ENCODE peak calls at places on chromosomes 2 and 18, in nine cellular contexts. One of them, this sample, is unnamed.

GRCh38 chr18:42287047-42287446 is 332.0 kb downstream of the PIK3C3 start:
- DNase-seq in fibroblast of mammary gland: no peak
- DNase-seq in fibroblast of pulmonary artery: no peak
- DNase-seq in cardiac muscle cell: no peak
- DNase-seq in GM23338: no peak
- DNase-seq in nephron progenitor cell: no peak
- DNase-seq in GM13977: no peak
- DNase-seq in body of pancreas: no peak
- DNase-seq in astrocyte of the spinal cord: no peak
- DNase-seq in this sample: no peak

GRCh38 chr2:48940606-48941005 is 185.1 kb upstream of the LHCGR start:
- DNase-seq in fibroblast of mammary gland: peak
- DNase-seq in fibroblast of pulmonary artery: peak
- DNase-seq in cardiac muscle cell: peak
- DNase-seq in GM23338: no peak
- DNase-seq in nephron progenitor cell: no peak
- DNase-seq in GM13977: no peak
- DNase-seq in body of pancreas: no peak
- DNase-seq in astrocyte of the spinal cord: no peak
- DNase-seq in this sample: peak

GRCh38 chr2:55482186-55482945 is 37.2 kb upstream of the CFAP36 start:
- DNase-seq in fibroblast of mammary gland: peak
- DNase-seq in fibroblast of pulmonary artery: peak
- DNase-seq in cardiac muscle cell: peak
- DNase-seq in GM23338: peak
- DNase-seq in nephron progenitor cell: no peak
- DNase-seq in GM13977: no peak
- DNase-seq in body of pancreas: no peak
- DNase-seq in astrocyte of the spinal cord: peak
- DNase-seq in this sample: peak

GRCh38 chr18:8602557-8602956 is 6.7 kb upstream of the RAB12 start:
- DNase-seq in fibroblast of mammary gland: no peak
- DNase-seq in fibroblast of pulmonary artery: no peak
- DNase-seq in cardiac muscle cell: no peak
- DNase-seq in GM23338: no peak
- DNase-seq in nephron progenitor cell: no peak
- DNase-seq in GM13977: no peak
- DNase-seq in body of pancreas: no peak
- DNase-seq in astrocyte of the spinal cord: no peak
- DNase-seq in this sample: no peak

GRCh38 chr2:141113301-141113700 is 1017.5 kb downstream of the LRP1B start:
- DNase-seq in fibroblast of mammary gland: no peak
- DNase-seq in fibroblast of pulmonary artery: no peak
- DNase-seq in cardiac muscle cell: no peak
- DNase-seq in GM23338: no peak
- DNase-seq in nephron progenitor cell: no peak
- DNase-seq in GM13977: no peak
- DNase-seq in body of pancreas: no peak
- DNase-seq in astrocyte of the spinal cord: no peak
- DNase-seq in this sample: no peak

GRCh38 chr18:48788378-48788777 is 162.4 kb downstream of the SMAD7 start:
- DNase-seq in fibroblast of mammary gland: no peak
- DNase-seq in fibroblast of pulmonary artery: no peak
- DNase-seq in cardiac muscle cell: no peak
- DNase-seq in GM23338: no peak
- DNase-seq in nephron progenitor cell: no peak
- DNase-seq in GM13977: no peak
- DNase-seq in body of pancreas: peak
- DNase-seq in astrocyte of the spinal cord: no peak
- DNase-seq in this sample: no peak

GRCh38 chr2:156352911-156353310 is 20.4 kb upstream of the NR4A2 start:
- DNase-seq in fibroblast of mammary gland: no peak
- DNase-seq in fibroblast of pulmonary artery: no peak
- DNase-seq in cardiac muscle cell: no peak
- DNase-seq in GM23338: no peak
- DNase-seq in nephron progenitor cell: no peak
- DNase-seq in GM13977: no peak
- DNase-seq in body of pancreas: no peak
- DNase-seq in astrocyte of the spinal cord: no peak
- DNase-seq in this sample: no peak

GRCh38 chr2:28071221-28071620 is 180.7 kb downstream of the BABAM2 start:
- DNase-seq in fibroblast of mammary gland: no peak
- DNase-seq in fibroblast of pulmonary artery: no peak
- DNase-seq in cardiac muscle cell: no peak
- DNase-seq in GM23338: no peak
- DNase-seq in nephron progenitor cell: no peak
- DNase-seq in GM13977: no peak
- DNase-seq in body of pancreas: no peak
- DNase-seq in astrocyte of the spinal cord: no peak
- DNase-seq in this sample: no peak

GRCh38 chr2:10301946-10302478 is 692 bp upstream of the HPCAL1 start:
- DNase-seq in fibroblast of mammary gland: no peak
- DNase-seq in fibroblast of pulmonary artery: no peak
- DNase-seq in cardiac muscle cell: no peak
- DNase-seq in GM23338: peak
- DNase-seq in nephron progenitor cell: no peak
- DNase-seq in GM13977: no peak
- DNase-seq in body of pancreas: no peak
- DNase-seq in astrocyte of the spinal cord: no peak
- DNase-seq in this sample: no peak

GRCh38 chr2:138213624-138214023 is 249.4 kb downstream of the HNMT start:
- DNase-seq in fibroblast of mammary gland: no peak
- DNase-seq in fibroblast of pulmonary artery: no peak
- DNase-seq in cardiac muscle cell: no peak
- DNase-seq in GM23338: no peak
- DNase-seq in nephron progenitor cell: no peak
- DNase-seq in GM13977: no peak
- DNase-seq in body of pancreas: no peak
- DNase-seq in astrocyte of the spinal cord: no peak
- DNase-seq in this sample: no peak

GRCh38 chr2:98847853-98848252 is 88.2 kb downstream of the CRACDL start:
- DNase-seq in fibroblast of mammary gland: peak
- DNase-seq in fibroblast of pulmonary artery: peak
- DNase-seq in cardiac muscle cell: peak
- DNase-seq in GM23338: no peak
- DNase-seq in nephron progenitor cell: no peak
- DNase-seq in GM13977: no peak
- DNase-seq in body of pancreas: no peak
- DNase-seq in astrocyte of the spinal cord: no peak
- DNase-seq in this sample: no peak

GRCh38 chr2:72415256-72415655 is 267.6 kb upstream of the CYP26B1 start:
- DNase-seq in fibroblast of mammary gland: peak
- DNase-seq in fibroblast of pulmonary artery: no peak
- DNase-seq in cardiac muscle cell: peak
- DNase-seq in GM23338: no peak
- DNase-seq in nephron progenitor cell: no peak
- DNase-seq in GM13977: no peak
- DNase-seq in body of pancreas: no peak
- DNase-seq in astrocyte of the spinal cord: peak
- DNase-seq in this sample: peak

GRCh38 chr2:192500550-192501200 is 305.9 kb upstream of the TMEFF2 start:
- DNase-seq in fibroblast of mammary gland: peak
- DNase-seq in fibroblast of pulmonary artery: peak
- DNase-seq in cardiac muscle cell: peak
- DNase-seq in GM23338: no peak
- DNase-seq in nephron progenitor cell: no peak
- DNase-seq in GM13977: no peak
- DNase-seq in body of pancreas: no peak
- DNase-seq in astrocyte of the spinal cord: peak
- DNase-seq in this sample: peak

GRCh38 chr2:241692448-241692847 is 5.8 kb upstream of the DTYMK start:
- DNase-seq in fibroblast of mammary gland: peak
- DNase-seq in fibroblast of pulmonary artery: peak
- DNase-seq in cardiac muscle cell: peak
- DNase-seq in GM23338: no peak
- DNase-seq in nephron progenitor cell: no peak
- DNase-seq in GM13977: no peak
- DNase-seq in body of pancreas: no peak
- DNase-seq in astrocyte of the spinal cord: peak
- DNase-seq in this sample: peak

GRCh38 chr2:39119732-39120520 is 925 bp downstream of the SOS1 start:
- DNase-seq in fibroblast of mammary gland: peak
- DNase-seq in fibroblast of pulmonary artery: peak
- DNase-seq in cardiac muscle cell: peak
- DNase-seq in GM23338: peak
- DNase-seq in nephron progenitor cell: peak
- DNase-seq in GM13977: peak
- DNase-seq in body of pancreas: peak
- DNase-seq in astrocyte of the spinal cord: peak
- DNase-seq in this sample: peak
- TF ChIP-seq CTCF in fibroblast of mammary gland: no peak
- TF ChIP-seq CTCF in fibroblast of pulmonary artery: no peak
- TF ChIP-seq CTCF in cardiac muscle cell: peak
- TF ChIP-seq CTCF in GM23338: peak
- TF ChIP-seq CTCF in nephron progenitor cell: no peak
- TF ChIP-seq CTCF in GM13977: peak
- TF ChIP-seq CTCF in body of pancreas: peak
- TF ChIP-seq CTCF in astrocyte of the spinal cord: no peak
- TF ChIP-seq CTCF in this sample: no peak

GRCh38 chr18:36409779-36410178 is 112.3 kb downstream of the FHOD3 start:
- DNase-seq in fibroblast of mammary gland: no peak
- DNase-seq in fibroblast of pulmonary artery: no peak
- DNase-seq in cardiac muscle cell: no peak
- DNase-seq in GM23338: no peak
- DNase-seq in nephron progenitor cell: no peak
- DNase-seq in GM13977: no peak
- DNase-seq in body of pancreas: no peak
- DNase-seq in astrocyte of the spinal cord: no peak
- DNase-seq in this sample: no peak

GRCh38 chr18:36410346-36410745 is 112.8 kb downstream of the FHOD3 start:
- DNase-seq in fibroblast of mammary gland: no peak
- DNase-seq in fibroblast of pulmonary artery: no peak
- DNase-seq in cardiac muscle cell: no peak
- DNase-seq in GM23338: no peak
- DNase-seq in nephron progenitor cell: no peak
- DNase-seq in GM13977: no peak
- DNase-seq in body of pancreas: no peak
- DNase-seq in astrocyte of the spinal cord: no peak
- DNase-seq in this sample: no peak

GRCh38 chr18:36411745-36412168 is 114.2 kb downstream of the FHOD3 start:
- DNase-seq in fibroblast of mammary gland: peak
- DNase-seq in fibroblast of pulmonary artery: peak
- DNase-seq in cardiac muscle cell: peak
- DNase-seq in GM23338: peak
- DNase-seq in nephron progenitor cell: peak
- DNase-seq in GM13977: no peak
- DNase-seq in body of pancreas: no peak
- DNase-seq in astrocyte of the spinal cord: peak
- DNase-seq in this sample: peak

GRCh38 chr18:36415606-36416005 is 118.1 kb downstream of the FHOD3 start:
- DNase-seq in fibroblast of mammary gland: no peak
- DNase-seq in fibroblast of pulmonary artery: no peak
- DNase-seq in cardiac muscle cell: no peak
- DNase-seq in GM23338: no peak
- DNase-seq in nephron progenitor cell: no peak
- DNase-seq in GM13977: no peak
- DNase-seq in body of pancreas: no peak
- DNase-seq in astrocyte of the spinal cord: no peak
- DNase-seq in this sample: no peak

GRCh38 chr18:36412778-36413177 is 115.3 kb downstream of the FHOD3 start:
- DNase-seq in fibroblast of mammary gland: peak
- DNase-seq in fibroblast of pulmonary artery: peak
- DNase-seq in cardiac muscle cell: peak
- DNase-seq in GM23338: peak
- DNase-seq in nephron progenitor cell: no peak
- DNase-seq in GM13977: no peak
- DNase-seq in body of pancreas: peak
- DNase-seq in astrocyte of the spinal cord: peak
- DNase-seq in this sample: peak
- TF ChIP-seq CTCF in fibroblast of mammary gland: peak
- TF ChIP-seq CTCF in fibroblast of pulmonary artery: peak
- TF ChIP-seq CTCF in cardiac muscle cell: peak
- TF ChIP-seq CTCF in GM23338: peak
- TF ChIP-seq CTCF in nephron progenitor cell: peak
- TF ChIP-seq CTCF in GM13977: peak
- TF ChIP-seq CTCF in body of pancreas: peak
- TF ChIP-seq CTCF in astrocyte of the spinal cord: peak
- TF ChIP-seq CTCF in this sample: peak

DNA sequence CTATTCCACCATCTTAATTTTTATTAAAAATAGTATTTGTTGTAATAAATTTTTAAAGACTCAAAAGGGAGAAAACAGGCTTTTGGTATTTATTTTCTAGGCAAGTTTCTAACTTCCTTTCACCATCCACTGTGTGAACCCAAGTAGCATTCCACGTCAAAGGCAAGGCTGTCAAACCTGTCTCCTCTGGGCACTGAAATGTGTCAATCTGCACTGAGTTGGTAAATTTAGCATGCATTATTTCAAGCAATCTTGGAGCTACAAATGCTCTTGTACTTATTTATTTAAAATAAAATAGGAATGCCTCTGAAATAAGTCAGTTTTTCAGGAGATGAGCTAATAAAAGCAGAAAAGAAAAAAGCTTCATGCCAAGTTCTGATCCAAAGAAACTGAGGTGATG is 130.9 kb upstream of the CNTNAP5 start:
- DNase-seq in fibroblast of mammary gland: no peak
- DNase-seq in fibroblast of pulmonary artery: no peak
- DNase-seq in cardiac muscle cell: no peak
- DNase-seq in GM23338: no peak
- DNase-seq in nephron progenitor cell: no peak
- DNase-seq in GM13977: no peak
- DNase-seq in body of pancreas: no peak
- DNase-seq in astrocyte of the spinal cord: no peak
- DNase-seq in this sample: no peak
- TF ChIP-seq CTCF in fibroblast of mammary gland: no peak
- TF ChIP-seq CTCF in fibroblast of pulmonary artery: no peak
- TF ChIP-seq CTCF in cardiac muscle cell: no peak
- TF ChIP-seq CTCF in GM23338: no peak
- TF ChIP-seq CTCF in nephron progenitor cell: no peak
- TF ChIP-seq CTCF in GM13977: no peak
- TF ChIP-seq CTCF in body of pancreas: no peak
- TF ChIP-seq CTCF in astrocyte of the spinal cord: no peak
- TF ChIP-seq CTCF in this sample: no peak

DNA sequence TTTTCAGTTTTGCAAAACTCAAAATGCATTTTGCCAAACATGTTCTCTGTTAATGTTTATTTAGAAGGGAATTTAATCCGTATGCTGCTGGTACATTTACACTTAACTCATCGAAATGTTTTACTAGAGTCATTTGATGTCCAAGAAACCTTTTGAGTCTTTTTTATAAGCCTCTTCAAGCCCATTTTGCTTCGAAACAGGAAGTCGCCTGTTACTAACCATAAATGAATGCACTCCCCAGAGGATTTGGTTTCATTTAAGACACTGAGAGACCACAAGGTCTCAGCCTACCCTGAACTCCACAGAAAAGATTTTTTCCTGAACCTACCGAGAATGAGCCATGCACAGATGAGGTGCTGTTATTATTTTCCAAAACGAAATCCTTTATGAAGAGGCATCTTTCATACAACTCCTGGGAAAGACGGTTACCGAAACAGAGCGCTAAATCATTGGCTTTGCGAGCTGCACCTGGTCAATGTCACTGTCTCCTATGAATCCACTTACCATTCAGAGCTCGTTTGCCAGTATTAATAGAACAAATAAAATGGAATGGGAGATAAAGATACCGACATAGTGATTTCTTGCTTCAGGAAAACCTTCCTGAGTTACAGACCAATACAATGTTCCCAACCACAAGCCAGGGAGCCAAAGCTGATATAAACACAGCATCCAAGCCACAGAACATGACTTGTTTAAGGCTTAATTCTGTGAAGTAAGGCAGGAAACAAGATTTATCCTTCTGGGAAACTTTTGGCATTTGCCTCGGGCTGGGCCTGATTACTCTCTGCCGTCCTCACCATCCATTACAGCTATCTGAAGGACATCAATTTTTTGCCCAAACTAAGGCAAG is 382.1 kb downstream of the OSR1 start:
- DNase-seq in fibroblast of mammary gland: peak
- DNase-seq in fibroblast of pulmonary artery: peak
- DNase-seq in cardiac muscle cell: peak
- DNase-seq in GM23338: no peak
- DNase-seq in nephron progenitor cell: no peak
- DNase-seq in GM13977: no peak
- DNase-seq in body of pancreas: no peak
- DNase-seq in astrocyte of the spinal cord: peak
- DNase-seq in this sample: peak
- TF ChIP-seq CTCF in fibroblast of mammary gland: no peak
- TF ChIP-seq CTCF in fibroblast of pulmonary artery: no peak
- TF ChIP-seq CTCF in cardiac muscle cell: no peak
- TF ChIP-seq CTCF in GM23338: no peak
- TF ChIP-seq CTCF in nephron progenitor cell: no peak
- TF ChIP-seq CTCF in GM13977: no peak
- TF ChIP-seq CTCF in body of pancreas: no peak
- TF ChIP-seq CTCF in astrocyte of the spinal cord: no peak
- TF ChIP-seq CTCF in this sample: no peak

This sample was measured in choroid plexus epithelial cell.